ENCODE peak calls at places on chromosomes 2 and 18, in four cellular contexts. S is fibroblast of pulmonary artery, E is brain microvascular endothelial cell, Q is mammary epithelial cell. T is an unnamed sample.

GRCh38 chr2:209817818-209818420 is 46.3 kb downstream of the UNC80 start:
- DNase-seq in Q (no peak), S (no peak), E (no peak), T (no peak)

GRCh38 chr2:110863726-110864125 is 131.4 kb downstream of the ACOXL start:
- DNase-seq in E (no peak), S (no peak), Q (no peak), T (no peak)

GRCh38 chr18:8162797-8163196 is 446.4 kb upstream of the RAB12 start:
- DNase-seq in Q (peak), E (no peak), S (no peak), T (no peak)

GRCh38 chr2:158457826-158458616 is 1.3 kb downstream of the PKP4 start:
- DNase-seq in Q (peak), E (peak), S (peak), T (peak)

GRCh38 chr2:5695641-5696350 is 3.6 kb downstream of the SOX11 start:
- DNase-seq in E (peak), S (peak), Q (no peak), T (no peak)

GRCh38 chr2:164302786-164303185 is 318.5 kb downstream of the GRB14 start:
- DNase-seq in S (no peak), Q (no peak), E (no peak), T (no peak)

GRCh38 chr2:170885130-170885791 is 43.8 kb upstream of the GORASP2 start:
- DNase-seq in S (no peak), E (no peak), Q (peak), T (peak)

GRCh38 chr2:7639476-7639875 is 722.3 kb downstream of the RNF144A start:
- DNase-seq in E (no peak), Q (no peak), S (no peak), T (no peak)

GRCh38 chr2:138829326-138829725 is 49.1 kb upstream of the NXPH2 start:
- DNase-seq in E (peak), Q (peak), S (peak), T (no peak)

GRCh38 chr18:79545714-79546113 is 133.9 kb upstream of the CTDP1 start:
- DNase-seq in Q (no peak), E (no peak), S (no peak), T (no peak)

GRCh38 chr2:171410624-171411023 is 23.2 kb downstream of the METTL8 start:
- DNase-seq in Q (no peak), S (peak), E (no peak), T (peak)

GRCh38 chr2:149129433-149129832 is 90.9 kb downstream of the LYPD6B start:
- DNase-seq in S (peak), E (no peak), Q (no peak), T (peak)

GRCh38 chr2:135820003-135820618 is 16.9 kb downstream of the LCT start:
- DNase-seq in Q (no peak), S (no peak), E (peak), T (no peak)

GRCh38 chr2:8412586-8412985 is 269.3 kb upstream of the ID2 start:
- DNase-seq in S (peak), Q (no peak), E (no peak), T (no peak)

GRCh38 chr2:33366473-33366872 is 110.0 kb upstream of the RASGRP3 start:
- DNase-seq in Q (no peak), S (no peak), E (no peak), T (no peak)

GRCh38 chr2:166070231-166070630 is 57.6 kb downstream of the SCN1A start:
- DNase-seq in Q (no peak), E (no peak), S (no peak), T (no peak)

GRCh38 chr2:12684471-12684936 is 32.2 kb upstream of the TRIB2 start:
- DNase-seq in Q (peak), E (peak), S (peak), T (peak)

GRCh38 chr2:48306409-48307284 is 223.3 kb upstream of the STON1 start:
- DNase-seq in E (no peak), S (peak), Q (peak), T (no peak)

GRCh38 chr2:145654156-145654555 is 1134.2 kb upstream of the ZEB2 start:
- DNase-seq in Q (peak), E (no peak), S (no peak), T (no peak)

GRCh38 chr18:45764000-45764686 is 40.2 kb downstream of the SLC14A1 start:
- DNase-seq in S (peak), E (no peak), Q (peak), T (no peak)

GRCh38 chr2:151030663-151031230 is 230.9 kb downstream of the RBM43 start:
- DNase-seq in Q (no peak), E (no peak), S (no peak), T (no peak)

GRCh38 chr2:100126897-100127401 is 15.4 kb downstream of the AFF3 start:
- DNase-seq in E (no peak), Q (no peak), S (no peak), T (no peak)

GRCh38 chr2:15043336-15044058 is 411.0 kb downstream of the LRATD1 start:
- DNase-seq in S (no peak), E (no peak), Q (no peak), T (no peak)

GRCh38 chr18:58456625-58457024 is 172.3 kb downstream of the ALPK2 start:
- DNase-seq in Q (no peak), S (no peak), E (no peak), T (no peak)

GRCh38 chr2:102708847-102709559 is 52.8 kb upstream of the TMEM182 start:
- DNase-seq in Q (peak), E (peak), S (peak), T (peak)

GRCh38 chr2:86632672-86633071 is 9.0 kb upstream of the RNF103 start:
- DNase-seq in E (no peak), S (no peak), Q (no peak), T (no peak)

GRCh38 chr18:38077219-38077618 is 511.6 kb upstream of the CELF4 start:
- DNase-seq in E (no peak), Q (peak), S (no peak), T (no peak)

GRCh38 chr18:2451556-2451955 is 119.7 kb downstream of the METTL4 start:
- DNase-seq in E (no peak), Q (no peak), S (no peak), T (no peak)

GRCh38 chr2:235990344-235990743 is 177.8 kb downstream of the GBX2 start:
- DNase-seq in Q (no peak), S (no peak), E (no peak), T (no peak)

GRCh38 chr18:56374005-56374655 is 264.3 kb downstream of the TXNL1 start:
- DNase-seq in Q (peak), S (peak), E (no peak), T (peak)

GRCh38 chr2:186641132-186641806 is 51.4 kb downstream of the ITGAV start:
- DNase-seq in E (no peak), S (no peak), Q (no peak), T (no peak)
- TF ChIP-seq CTCF in E (no peak), S (no peak), Q (no peak), T (no peak)

DNA sequence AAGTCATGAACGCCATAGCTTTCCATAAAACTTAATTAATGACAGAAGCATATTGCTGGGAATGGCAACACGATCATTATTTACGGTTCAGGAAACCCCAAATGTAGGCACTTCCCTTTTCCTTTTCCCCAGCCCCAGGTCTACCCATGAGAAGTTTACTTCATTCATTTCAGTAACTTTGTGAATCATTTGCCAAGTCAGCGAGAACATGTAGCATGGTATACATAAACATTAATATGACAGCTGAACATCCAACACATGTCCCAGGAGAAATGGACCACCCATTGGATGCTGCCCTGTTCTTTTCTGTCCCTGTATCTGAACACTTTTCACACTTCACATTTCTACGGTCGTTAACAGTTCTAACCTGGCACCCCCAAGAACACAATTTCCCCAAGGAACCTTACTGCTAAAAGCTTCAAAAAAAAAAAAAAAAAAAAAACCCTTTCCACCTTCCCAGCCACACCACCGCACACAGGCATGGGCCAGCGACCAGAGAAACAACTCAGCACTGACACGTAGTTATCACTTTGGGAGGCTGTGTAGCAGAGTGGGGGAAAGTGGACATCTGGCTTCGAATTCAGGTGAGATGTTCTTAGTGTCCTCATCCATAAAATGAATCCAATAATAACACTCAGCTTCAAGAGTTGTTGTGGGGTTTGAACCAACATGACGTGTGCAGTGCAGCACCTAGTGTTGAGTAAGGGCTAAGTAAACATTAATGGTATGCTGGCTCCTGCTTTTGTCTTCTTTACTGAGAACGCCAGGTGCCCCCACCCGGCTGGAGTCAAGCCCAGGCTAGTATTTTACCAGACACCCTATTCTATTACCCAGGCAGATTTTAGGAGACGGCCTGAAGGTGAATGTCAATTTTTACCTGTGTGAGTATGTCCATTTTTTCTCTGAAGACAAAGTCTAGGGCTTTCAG is 371.5 kb downstream of the LNPK start:
- DNase-seq in E (no peak), Q (peak), S (no peak), T (no peak)
- TF ChIP-seq CTCF in E (no peak), Q (no peak), S (no peak), T (no peak)

GRCh38 chr2:175066411-175066810 is 61.2 kb upstream of the CHN1 start:
- DNase-seq in Q (no peak), S (no peak), E (no peak), T (no peak)
- TF ChIP-seq CTCF in Q (no peak), S (no peak), E (no peak), T (no peak)

DNA sequence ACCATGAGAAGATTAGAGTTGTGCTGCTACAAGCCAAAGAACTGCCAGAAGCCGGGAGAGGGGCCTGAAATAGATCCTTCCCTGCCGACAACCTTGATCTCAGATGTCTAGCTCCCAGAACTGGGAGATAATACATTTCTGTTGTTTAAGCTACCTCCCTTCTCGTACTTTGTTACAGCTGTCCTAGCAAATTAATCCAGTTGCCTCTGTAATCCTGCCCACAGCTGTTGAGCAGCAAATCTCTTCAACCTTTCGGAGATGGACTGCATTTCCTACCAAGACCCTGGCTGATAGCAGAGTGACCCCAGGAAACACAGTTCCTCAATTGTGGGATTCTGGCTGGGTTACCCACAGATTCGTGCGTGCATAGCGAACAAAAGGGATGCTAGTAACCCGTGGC is 2.6 kb upstream of the TBC1D8 start:
- DNase-seq in S (no peak), Q (no peak), E (no peak), T (no peak)
- TF ChIP-seq CTCF in S (no peak), Q (no peak), E (no peak), T (no peak)

GRCh38 chr18:44680271-44681038 is at the start of gene SETBP1:
- DNase-seq in Q (peak), S (peak), E (no peak), T (no peak)
- TF ChIP-seq CTCF in Q (peak), S (no peak), E (no peak), T (no peak)